ENCODE peak calls at places on chromosomes 1 and 21, in eight cellular contexts. One of them, this sample, is unnamed. For H3K4me1, the result is how much of the 10 kb centered on the place peaks cover.

GRCh38 chr1:65762081-65762862 is 30.4 kb upstream of the PDE4B start:
- DNase-seq in hepatocyte: peak
- DNase-seq in CD8-positive, alpha-beta memory T cell: no peak
- DNase-seq in colonic mucosa: no peak
- DNase-seq in heart right ventricle: no peak
- DNase-seq in pancreas: no peak
- DNase-seq in neural progenitor cell: no peak
- DNase-seq in A549: no peak
- DNase-seq in this sample: no peak

GRCh38 chr1:230394134-230394533 is 32.0 kb downstream of the PGBD5 start:
- DNase-seq in CD8-positive, alpha-beta memory T cell: no peak
- DNase-seq in heart right ventricle: no peak
- DNase-seq in pancreas: no peak
- DNase-seq in neural progenitor cell: no peak
- DNase-seq in hepatocyte: no peak
- DNase-seq in colonic mucosa: no peak
- DNase-seq in A549: no peak
- DNase-seq in this sample: no peak

GRCh38 chr1:243791586-243792267 is 58.3 kb downstream of the AKT3 start:
- DNase-seq in hepatocyte: no peak
- DNase-seq in heart right ventricle: no peak
- DNase-seq in CD8-positive, alpha-beta memory T cell: no peak
- DNase-seq in colonic mucosa: no peak
- DNase-seq in A549: no peak
- DNase-seq in pancreas: no peak
- DNase-seq in neural progenitor cell: no peak
- DNase-seq in this sample: no peak

GRCh38 chr1:44412591-44412990 is 7.5 kb downstream of the RNF220 start:
- DNase-seq in hepatocyte: no peak
- DNase-seq in CD8-positive, alpha-beta memory T cell: no peak
- DNase-seq in pancreas: no peak
- DNase-seq in neural progenitor cell: no peak
- DNase-seq in A549: no peak
- DNase-seq in colonic mucosa: no peak
- DNase-seq in heart right ventricle: no peak
- DNase-seq in this sample: no peak

GRCh38 chr1:31588751-31589515 is 12.6 kb downstream of the TINAGL1 start:
- DNase-seq in neural progenitor cell: peak
- DNase-seq in pancreas: peak
- DNase-seq in heart right ventricle: peak
- DNase-seq in A549: no peak
- DNase-seq in hepatocyte: peak
- DNase-seq in colonic mucosa: peak
- DNase-seq in CD8-positive, alpha-beta memory T cell: no peak
- DNase-seq in this sample: peak

GRCh38 chr1:222728746-222729145 is 8.3 kb upstream of the FAM177B start:
- DNase-seq in neural progenitor cell: no peak
- DNase-seq in hepatocyte: no peak
- DNase-seq in pancreas: no peak
- DNase-seq in colonic mucosa: no peak
- DNase-seq in A549: no peak
- DNase-seq in CD8-positive, alpha-beta memory T cell: no peak
- DNase-seq in heart right ventricle: no peak
- DNase-seq in this sample: no peak

GRCh38 chr1:19405195-19405760 is 80.1 kb downstream of the CAPZB start:
- DNase-seq in heart right ventricle: no peak
- DNase-seq in A549: no peak
- DNase-seq in pancreas: no peak
- DNase-seq in colonic mucosa: no peak
- DNase-seq in neural progenitor cell: peak
- DNase-seq in hepatocyte: no peak
- DNase-seq in CD8-positive, alpha-beta memory T cell: no peak
- DNase-seq in this sample: no peak

GRCh38 chr1:4328402-4329071 is 325.9 kb upstream of the AJAP1 start:
- DNase-seq in colonic mucosa: no peak
- DNase-seq in CD8-positive, alpha-beta memory T cell: no peak
- DNase-seq in A549: no peak
- DNase-seq in hepatocyte: no peak
- DNase-seq in neural progenitor cell: no peak
- DNase-seq in pancreas: no peak
- DNase-seq in heart right ventricle: no peak
- DNase-seq in this sample: no peak

GRCh38 chr21:33763573-33763881 is 121.2 kb downstream of the ITSN1 start:
- DNase-seq in hepatocyte: no peak
- DNase-seq in neural progenitor cell: no peak
- DNase-seq in heart right ventricle: no peak
- DNase-seq in colonic mucosa: no peak
- DNase-seq in pancreas: no peak
- DNase-seq in CD8-positive, alpha-beta memory T cell: no peak
- DNase-seq in A549: no peak
- DNase-seq in this sample: no peak

GRCh38 chr1:202154766-202155477 is 5.5 kb downstream of the PTPN7 start:
- DNase-seq in heart right ventricle: no peak
- DNase-seq in colonic mucosa: peak
- DNase-seq in neural progenitor cell: peak
- DNase-seq in CD8-positive, alpha-beta memory T cell: peak
- DNase-seq in pancreas: no peak
- DNase-seq in hepatocyte: peak
- DNase-seq in A549: peak
- DNase-seq in this sample: no peak

GRCh38 chr1:36924282-36924791 is 110.0 kb downstream of the GRIK3 start:
- DNase-seq in hepatocyte: peak
- DNase-seq in colonic mucosa: peak
- DNase-seq in neural progenitor cell: peak
- DNase-seq in A549: peak
- DNase-seq in pancreas: peak
- DNase-seq in heart right ventricle: peak
- DNase-seq in CD8-positive, alpha-beta memory T cell: no peak
- DNase-seq in this sample: no peak

GRCh38 chr1:63793741-63794240 is 20.0 kb downstream of the ROR1 start:
- DNase-seq in CD8-positive, alpha-beta memory T cell: no peak
- DNase-seq in heart right ventricle: no peak
- DNase-seq in hepatocyte: no peak
- DNase-seq in A549: no peak
- DNase-seq in pancreas: no peak
- DNase-seq in colonic mucosa: no peak
- DNase-seq in neural progenitor cell: no peak
- DNase-seq in this sample: no peak

GRCh38 chr1:200873671-200874397 is 1.1 kb downstream of the GPR25 start:
- DNase-seq in pancreas: no peak
- DNase-seq in CD8-positive, alpha-beta memory T cell: no peak
- DNase-seq in colonic mucosa: no peak
- DNase-seq in neural progenitor cell: no peak
- DNase-seq in hepatocyte: no peak
- DNase-seq in heart right ventricle: no peak
- DNase-seq in A549: no peak
- DNase-seq in this sample: no peak

GRCh38 chr1:27883536-27884181 is 11.3 kb downstream of the THEMIS2 start:
- DNase-seq in pancreas: no peak
- DNase-seq in A549: no peak
- DNase-seq in hepatocyte: no peak
- DNase-seq in CD8-positive, alpha-beta memory T cell: no peak
- DNase-seq in neural progenitor cell: no peak
- DNase-seq in colonic mucosa: no peak
- DNase-seq in heart right ventricle: no peak
- DNase-seq in this sample: no peak

GRCh38 chr1:216457356-216457755 is 34.1 kb upstream of the USH2A start:
- DNase-seq in hepatocyte: no peak
- DNase-seq in A549: no peak
- DNase-seq in pancreas: no peak
- DNase-seq in colonic mucosa: no peak
- DNase-seq in heart right ventricle: no peak
- DNase-seq in neural progenitor cell: no peak
- DNase-seq in CD8-positive, alpha-beta memory T cell: no peak
- DNase-seq in this sample: no peak

GRCh38 chr1:231421971-231422797 is at the start of gene EGLN1:
- DNase-seq in pancreas: peak
- DNase-seq in A549: peak
- DNase-seq in CD8-positive, alpha-beta memory T cell: peak
- DNase-seq in hepatocyte: peak
- DNase-seq in heart right ventricle: peak
- DNase-seq in colonic mucosa: peak
- DNase-seq in neural progenitor cell: peak
- DNase-seq in this sample: peak

GRCh38 chr1:78089015-78089414 is 43.2 kb downstream of the GIPC2 start:
- DNase-seq in hepatocyte: no peak
- DNase-seq in A549: no peak
- DNase-seq in heart right ventricle: no peak
- DNase-seq in CD8-positive, alpha-beta memory T cell: no peak
- DNase-seq in colonic mucosa: no peak
- DNase-seq in pancreas: no peak
- DNase-seq in neural progenitor cell: no peak
- DNase-seq in this sample: no peak

GRCh38 chr1:167328306-167328705 is 107.6 kb downstream of the POU2F1 start:
- DNase-seq in hepatocyte: no peak
- DNase-seq in A549: no peak
- DNase-seq in heart right ventricle: no peak
- DNase-seq in pancreas: no peak
- DNase-seq in neural progenitor cell: peak
- DNase-seq in CD8-positive, alpha-beta memory T cell: no peak
- DNase-seq in colonic mucosa: no peak
- DNase-seq in this sample: no peak

GRCh38 chr1:232726048-232726779 is 79.0 kb upstream of the MAP10 start:
- DNase-seq in hepatocyte: no peak
- DNase-seq in CD8-positive, alpha-beta memory T cell: no peak
- DNase-seq in pancreas: no peak
- DNase-seq in A549: no peak
- DNase-seq in heart right ventricle: no peak
- DNase-seq in colonic mucosa: no peak
- DNase-seq in neural progenitor cell: no peak
- DNase-seq in this sample: no peak

DNA sequence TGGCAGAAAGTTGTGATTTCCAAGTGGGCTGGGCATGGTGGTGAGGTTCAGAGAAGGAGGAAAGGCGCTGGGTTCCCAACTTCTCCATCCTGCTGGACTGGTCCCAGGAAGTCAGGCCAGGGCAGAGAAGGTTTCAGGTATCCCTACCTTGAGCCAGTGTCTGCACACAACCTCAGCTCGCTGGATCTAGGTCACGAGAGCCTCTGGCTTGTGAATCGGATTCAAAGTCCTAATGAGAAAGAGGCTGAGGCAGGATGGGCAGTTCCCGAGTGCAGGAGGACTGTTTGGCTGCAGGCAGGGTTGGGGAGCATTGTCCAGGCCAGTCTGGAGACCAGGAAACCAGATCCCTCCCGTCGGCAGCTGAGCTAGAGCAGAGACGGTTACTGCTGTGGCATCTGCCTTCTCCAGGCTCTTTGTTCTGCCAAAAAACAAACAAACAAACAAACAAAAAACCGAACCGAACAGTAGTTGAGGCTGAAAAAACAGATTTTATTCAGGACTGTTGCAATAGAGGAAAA is 19.5 kb upstream of the IGSF21 start:
- DNase-seq in pancreas: no peak
- DNase-seq in hepatocyte: no peak
- DNase-seq in A549: no peak
- DNase-seq in neural progenitor cell: no peak
- DNase-seq in heart right ventricle: no peak
- DNase-seq in CD8-positive, alpha-beta memory T cell: no peak
- DNase-seq in colonic mucosa: no peak
- DNase-seq in this sample: no peak
- H3K4me3 ChIP-seq in pancreas: no peak
- H3K4me3 ChIP-seq in hepatocyte: no peak
- H3K4me3 ChIP-seq in A549: no peak
- H3K4me3 ChIP-seq in neural progenitor cell: no peak
- H3K4me3 ChIP-seq in heart right ventricle: no peak
- H3K4me3 ChIP-seq in CD8-positive, alpha-beta memory T cell: no peak
- H3K4me3 ChIP-seq in colonic mucosa: no peak
- H3K4me3 ChIP-seq in this sample: no peak

DNA sequence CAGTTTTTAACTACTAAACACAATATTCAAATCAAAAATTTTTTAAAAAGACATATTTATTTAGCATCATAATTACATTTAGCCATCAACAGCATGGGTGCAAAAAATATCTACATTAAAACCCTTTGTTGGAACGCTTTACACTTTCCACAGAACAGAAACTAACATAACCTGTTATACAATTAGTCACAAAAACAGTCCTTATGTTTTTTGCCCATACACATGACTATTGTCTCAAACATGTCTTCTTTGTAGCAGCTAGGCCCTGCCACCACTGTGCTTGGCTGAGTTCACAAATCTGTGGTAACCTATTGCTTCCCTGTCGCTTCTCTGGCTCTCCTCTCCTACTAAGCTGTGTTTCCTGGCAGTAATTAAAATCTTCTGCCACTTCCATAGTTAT is 1350.0 kb upstream of the ADGRL2 start:
- DNase-seq in hepatocyte: no peak
- DNase-seq in CD8-positive, alpha-beta memory T cell: no peak
- DNase-seq in neural progenitor cell: no peak
- DNase-seq in A549: no peak
- DNase-seq in pancreas: no peak
- DNase-seq in colonic mucosa: no peak
- DNase-seq in heart right ventricle: no peak
- DNase-seq in this sample: no peak
- H3K4me1 ChIP-seq in hepatocyte: under half
- H3K4me1 ChIP-seq in CD8-positive, alpha-beta memory T cell: under half
- H3K4me1 ChIP-seq in neural progenitor cell: under half
- H3K4me1 ChIP-seq in A549: under half
- H3K4me1 ChIP-seq in pancreas: under half
- H3K4me1 ChIP-seq in colonic mucosa: under half
- H3K4me1 ChIP-seq in heart right ventricle: under half
- H3K4me1 ChIP-seq in this sample: under half

DNA sequence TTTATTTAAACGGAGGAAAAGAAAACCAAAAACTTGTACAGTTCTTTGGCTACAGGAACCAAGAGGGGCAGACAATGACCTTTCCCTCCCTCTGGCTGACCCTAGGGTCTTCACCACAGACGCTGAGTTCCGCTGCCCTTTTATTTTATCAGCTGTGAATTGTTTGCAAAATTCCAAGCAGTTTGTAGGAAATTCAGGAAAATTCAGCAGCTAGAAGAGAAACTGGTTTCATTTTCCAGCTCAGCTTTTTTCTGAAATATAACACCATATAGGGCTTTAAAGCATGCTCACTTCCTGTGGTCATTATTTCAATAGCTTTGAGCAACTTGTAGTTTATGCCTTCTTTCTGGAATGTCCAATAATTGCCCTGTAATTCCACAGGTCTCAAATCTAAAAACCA is 5.5 kb upstream of the PIK3R3 start:
- DNase-seq in pancreas: no peak
- DNase-seq in neural progenitor cell: no peak
- DNase-seq in hepatocyte: no peak
- DNase-seq in colonic mucosa: no peak
- DNase-seq in CD8-positive, alpha-beta memory T cell: no peak
- DNase-seq in A549: no peak
- DNase-seq in heart right ventricle: no peak
- DNase-seq in this sample: no peak
- H3K4me3 ChIP-seq in pancreas: no peak
- H3K4me3 ChIP-seq in neural progenitor cell: no peak
- H3K4me3 ChIP-seq in hepatocyte: no peak
- H3K4me3 ChIP-seq in colonic mucosa: no peak
- H3K4me3 ChIP-seq in CD8-positive, alpha-beta memory T cell: no peak
- H3K4me3 ChIP-seq in A549: no peak
- H3K4me3 ChIP-seq in heart right ventricle: no peak
- H3K4me3 ChIP-seq in this sample: no peak

DNA sequence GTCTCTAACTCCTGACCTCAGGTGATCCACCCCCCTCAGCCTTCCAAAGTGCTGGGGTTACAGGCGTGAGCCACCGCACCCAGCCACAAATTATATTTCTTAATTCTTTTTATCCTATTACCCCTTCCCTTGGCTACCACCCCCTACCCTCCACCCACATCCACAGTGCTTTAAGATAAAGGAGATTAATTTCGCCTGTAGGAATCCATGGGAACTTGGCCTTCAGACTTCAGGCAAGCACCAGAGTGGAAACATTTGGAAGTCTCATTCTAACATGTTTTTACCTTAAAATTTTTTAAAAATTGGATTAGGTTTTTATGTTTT is 10.4 kb downstream of the CNST start:
- DNase-seq in CD8-positive, alpha-beta memory T cell: no peak
- DNase-seq in A549: no peak
- DNase-seq in colonic mucosa: no peak
- DNase-seq in pancreas: no peak
- DNase-seq in hepatocyte: no peak
- DNase-seq in neural progenitor cell: no peak
- DNase-seq in heart right ventricle: no peak
- DNase-seq in this sample: no peak
- H3K4me1 ChIP-seq in CD8-positive, alpha-beta memory T cell: half or more
- H3K4me1 ChIP-seq in A549: under half
- H3K4me1 ChIP-seq in colonic mucosa: under half
- H3K4me1 ChIP-seq in pancreas: under half
- H3K4me1 ChIP-seq in hepatocyte: under half
- H3K4me1 ChIP-seq in neural progenitor cell: under half
- H3K4me1 ChIP-seq in heart right ventricle: under half
- H3K4me1 ChIP-seq in this sample: half or more

This sample was measured in psoas muscle.